ENCODE peak calls at places on chromosomes 5 and 9, in nine cellular contexts. L is colonic mucosa; D is GM23338; Y is T47D; I is CD8-positive, alpha-beta T cell; S is BJ; O is RKO; C is hepatic stellate cell; W is activated T-helper 9 cell treated with anti-CD3 and anti-CD28 coated beads, Interleukin-2, amount 50 U/mL, for 16 hours. Q is an unnamed sample.

GRCh38 chr5:149881069-149881622 is 63.4 kb downstream of the PDE6A start:
- DNase-seq in D (no peak), W (no peak), C (no peak), O (no peak), Y (no peak), L (no peak), I (no peak), S (no peak), Q (no peak)

GRCh38 chr5:142743677-142744441 is 26.3 kb upstream of the ARHGAP26 start:
- DNase-seq in L (no peak), C (no peak), S (no peak), O (peak; percentile 23), Y (no peak), D (peak; percentile 34), I (no peak), W (no peak), Q (no peak)

GRCh38 chr9:121269030-121269887 is 1.3 kb downstream of the GSN start:
- DNase-seq in I (no peak), S (no peak), O (no peak), C (peak; percentile 41), D (peak; percentile 35), W (no peak), L (peak; percentile 83), Y (peak; percentile 69), Q (no peak)

GRCh38 chr5:177508837-177509236 is 789 bp downstream of the DOK3 start:
- DNase-seq in W (no peak), D (no peak), L (no peak), O (no peak), S (no peak), I (no peak), C (no peak), Y (no peak), Q (no peak)

GRCh38 chr5:93926831-93927600 is 185.6 kb upstream of the POU5F2 start:
- DNase-seq in Y (no peak), C (no peak), S (no peak), L (no peak), W (no peak), D (no peak), I (no peak), O (no peak), Q (no peak)

GRCh38 chr9:23752859-23753258 is 73.2 kb downstream of the ELAVL2 start:
- DNase-seq in W (no peak), Y (no peak), C (no peak), D (no peak), S (no peak), O (no peak), L (no peak), I (no peak), Q (no peak)

GRCh38 chr9:97557606-97558095 is 56.2 kb downstream of the TMOD1 start:
- DNase-seq in C (no peak), W (no peak), I (no peak), L (peak; percentile 39), D (no peak), O (no peak), S (no peak), Y (no peak), Q (no peak)

GRCh38 chr5:33261305-33261704 is 179.5 kb upstream of the TARS1 start:
- DNase-seq in Y (no peak), I (no peak), S (peak; percentile 61), W (no peak), O (no peak), D (no peak), C (peak; percentile 6), L (no peak), Q (peak; percentile 35)

GRCh38 chr5:141958113-141958512 is at the start of gene PCDH12:
- DNase-seq in W (no peak), D (peak; percentile 42), C (peak; percentile 36), O (no peak), Y (no peak), L (no peak), I (no peak), S (no peak), Q (no peak)

GRCh38 chr9:93121316-93122241 is 12.5 kb downstream of the NINJ1 start:
- DNase-seq in C (no peak), S (no peak), Y (no peak), I (no peak), D (no peak), L (no peak), O (no peak), W (no peak), Q (no peak)

GRCh38 chr5:153626836-153627235 is 136.4 kb downstream of the GRIA1 start:
- DNase-seq in S (no peak), I (no peak), Y (no peak), L (no peak), W (no peak), C (no peak), D (no peak), O (no peak), Q (no peak)

GRCh38 chr5:139104577-139105271 is 93.4 kb downstream of the SIL1 start:
- DNase-seq in L (peak; percentile 40), O (no peak), I (no peak), S (peak; percentile 41), C (peak; percentile 74), W (no peak), D (no peak), Y (no peak), Q (peak; percentile 64)

GRCh38 chr5:142432369-142432863 is 107.6 kb upstream of the SPRY4 start:
- DNase-seq in C (no peak), O (no peak), I (peak; percentile 16), W (peak; percentile 5), D (no peak), S (no peak), L (peak; percentile 79), Y (no peak), Q (no peak)

GRCh38 chr5:38537502-38537901 is 18.9 kb downstream of the LIFR start:
- DNase-seq in D (no peak), C (no peak), O (no peak), L (no peak), S (no peak), W (no peak), Y (no peak), I (no peak), Q (no peak)

GRCh38 chr5:16980983-16981382 is 44.9 kb upstream of the MYO10 start:
- DNase-seq in Y (no peak), L (no peak), C (no peak), O (no peak), I (no peak), D (no peak), W (no peak), S (no peak), Q (no peak)

GRCh38 chr9:88322906-88323566 is 65.2 kb upstream of the SPIN1 start:
- DNase-seq in Y (no peak), S (no peak), D (no peak), I (peak; percentile 37), L (peak; percentile 20), C (peak; percentile 33), O (no peak), W (peak; percentile 13), Q (peak; percentile 34)

GRCh38 chr5:58460727-58461286 is 921 bp upstream of the PLK2 start:
- DNase-seq in Y (peak; percentile 66), S (no peak), L (peak; percentile 97), W (peak; percentile 78), I (peak; percentile 89), D (peak; percentile 93), C (peak; percentile 65), O (peak; percentile 79), Q (no peak)

GRCh38 chr5:174397206-174397605 is 327.2 kb upstream of the MSX2 start:
- DNase-seq in I (no peak), Y (no peak), L (no peak), C (no peak), D (no peak), O (no peak), S (no peak), W (no peak), Q (no peak)

GRCh38 chr9:21096172-21096900 is 18.6 kb upstream of the IFNB1 start:
- DNase-seq in L (no peak), I (no peak), O (no peak), D (no peak), S (peak; percentile 51), W (no peak), Y (no peak), C (peak; percentile 14), Q (peak; percentile 26)

GRCh38 chr5:14851067-14851422 is 20.5 kb downstream of the ANKH start:
- DNase-seq in C (no peak), D (no peak), L (no peak), I (no peak), Y (no peak), W (no peak), O (no peak), S (no peak), Q (no peak)

GRCh38 chr9:20292002-20292401 is 330.3 kb downstream of the MLLT3 start:
- DNase-seq in S (no peak), W (no peak), C (peak; percentile 64), Y (no peak), I (no peak), D (peak; percentile 45), O (peak; percentile 47), L (no peak), Q (no peak)

GRCh38 chr5:148844433-148845279 is 18.2 kb downstream of the ADRB2 start:
- DNase-seq in C (no peak), I (no peak), D (peak; percentile 18), Y (no peak), S (no peak), O (no peak), L (no peak), W (no peak), Q (no peak)

GRCh38 chr5:53406630-53407316 is 73.7 kb upstream of the FST start:
- DNase-seq in C (no peak), S (no peak), I (no peak), Y (no peak), D (no peak), O (peak; percentile 63), W (no peak), L (no peak), Q (peak; percentile 90)

GRCh38 chr9:7592321-7593319 is 207.0 kb downstream of the DMAC1 start:
- DNase-seq in W (no peak), S (no peak), D (peak; percentile 69), L (no peak), Y (peak; percentile 1), O (peak; percentile 12), I (no peak), C (no peak), Q (no peak)